ENCODE peak calls at places on chromosomes 16 and 17, in five cellular contexts. Z, N, D, J and E are unnamed samples.

GRCh38 chr17:77510133-77510796 is 369.5 kb downstream of the SEC14L1 start:
- DNase-seq in D (no peak), Z (no peak), J (no peak), N (no peak), E (no peak)

GRCh38 chr16:71230122-71230845 is at the start of gene HYDIN:
- DNase-seq in Z (no peak), J (no peak), D (no peak), N (peak; percentile 63), E (no peak)

GRCh38 chr17:75892556-75893224 is 4.1 kb downstream of the TRIM65 start:
- DNase-seq in N (no peak), J (no peak), Z (no peak), D (no peak), E (no peak)

GRCh38 chr17:12789075-12789975 is at the start of gene ARHGAP44:
- DNase-seq in N (peak; percentile 76), Z (no peak), D (no peak), J (peak; percentile 15), E (no peak)

GRCh38 chr16:3797904-3798811 is 80.8 kb upstream of the TRAP1 start:
- DNase-seq in J (no peak), D (no peak), N (no peak), Z (no peak), E (no peak)

GRCh38 chr17:40348562-40349476 is 15.7 kb downstream of the GJD3 start:
- DNase-seq in N (peak; percentile 31), Z (no peak), D (no peak), J (no peak), E (no peak)

GRCh38 chr16:46621006-46621629 is at the start of gene SHCBP1:
- DNase-seq in D (peak; percentile 64), Z (peak; percentile 67), N (peak; percentile 98), J (peak; percentile 50), E (peak; percentile 38)

GRCh38 chr17:35167046-35167445 is 19.4 kb downstream of the UNC45B start:
- DNase-seq in J (no peak), N (no peak), Z (no peak), D (no peak), E (no peak)

GRCh38 chr16:16021988-16022682 is 72.7 kb downstream of the ABCC1 start:
- DNase-seq in D (no peak), N (peak; percentile 98), J (peak; percentile 90), Z (peak; percentile 86), E (no peak)

GRCh38 chr17:43943769-43944418 is 1.6 kb upstream of the PPY start:
- DNase-seq in D (peak; percentile 80), J (peak; percentile 62), N (peak; percentile 85), Z (peak; percentile 33), E (peak; percentile 68)

GRCh38 chr17:57085448-57086068 is 512 bp downstream of the AKAP1 start:
- DNase-seq in Z (no peak), D (peak; percentile 56), J (peak; percentile 15), N (peak; percentile 75), E (peak; percentile 48)
- H3K27ac ChIP-seq in Z (no peak overlapping the region), D (peak overlapping the region; percentile 71), J (peak overlapping the region; percentile 92), N (no peak overlapping the region), E (peak overlapping the region; percentile 48)

DNA sequence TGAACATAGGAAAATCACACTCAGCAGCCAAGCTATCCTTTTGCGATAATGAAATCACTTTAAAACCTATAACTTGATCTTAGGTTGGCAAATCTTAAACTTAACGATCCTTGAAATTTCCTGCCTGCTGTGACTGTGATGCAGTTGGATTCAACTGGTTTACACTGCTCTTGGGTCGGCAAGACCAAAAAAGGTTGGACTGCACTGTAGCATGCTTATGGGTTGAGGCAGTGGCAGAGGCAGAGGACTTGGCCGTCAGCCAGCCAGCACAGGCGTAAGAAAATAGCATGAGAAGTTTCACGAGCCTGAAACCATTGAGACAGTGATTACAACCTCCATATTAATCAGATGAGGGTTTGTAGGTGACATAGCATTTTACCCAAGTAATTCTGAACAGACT is 21.4 kb downstream of the WSB1 start:
- DNase-seq in Z (peak; percentile 86), N (peak; percentile 95), J (peak; percentile 75), D (no peak), E (no peak)
- H3K27ac ChIP-seq in Z (peak overlapping the region; percentile 57), N (peak overlapping the region; percentile 78), J (peak overlapping the region; percentile 58), D (no peak overlapping the region), E (no peak overlapping the region)

DNA sequence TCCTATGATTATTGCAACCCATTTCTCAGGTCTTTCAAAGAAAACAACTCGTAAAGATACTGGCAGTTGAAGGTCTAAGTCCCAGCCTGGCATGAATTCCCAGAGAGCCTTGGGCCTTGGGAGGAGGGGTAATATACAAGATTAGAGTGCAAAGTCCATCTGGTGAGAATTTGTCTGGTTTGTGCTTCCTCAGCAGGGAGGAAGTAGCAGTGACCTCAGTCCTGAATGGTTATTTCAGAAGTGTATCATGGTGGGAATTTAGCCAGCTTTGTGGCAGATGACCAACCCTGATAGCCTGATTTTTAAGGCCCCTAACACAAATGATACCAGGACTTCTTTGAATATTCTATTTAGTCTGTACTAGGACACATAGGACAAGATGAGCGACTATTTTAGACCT is 151.2 kb upstream of the TBX2 start:
- DNase-seq in Z (no peak), J (no peak), D (no peak), N (peak; percentile 46), E (no peak)
- H3K27ac ChIP-seq in Z (no peak overlapping the region), J (peak overlapping the region; percentile 87), D (no peak overlapping the region), N (no peak overlapping the region), E (no peak overlapping the region)

GRCh38 chr17:80256034-80256350 is 4.7 kb upstream of the RNF213 start:
- DNase-seq in Z (no peak), D (no peak), N (no peak), J (no peak), E (no peak)
- H3K27ac ChIP-seq in Z (peak overlapping the region; percentile 11), D (no peak overlapping the region), N (peak overlapping the region; percentile 91), J (no peak overlapping the region), E (no peak overlapping the region)